ENCODE peak calls at places on chromosomes 11 and 22, in ten cellular contexts. One of them, this sample, is unnamed.

GRCh38 chr11:133947298-133947905 is 9.4 kb downstream of the IGSF9B start:
- DNase-seq in NB4: peak
- DNase-seq in ACHN: peak
- DNase-seq in activated T-cell treated with anti-CD3 and anti-CD28 coated beads for 48 hours: peak
- DNase-seq in GM23338: peak
- DNase-seq in neural crest cell: peak
- DNase-seq in progenitor cell of endocrine pancreas: peak
- DNase-seq in activated naive CD4-positive, alpha-beta T cell treated with Interleukin-2 at 50 U/mL for 16 hours: peak
- DNase-seq in D341Med: peak
- DNase-seq in amniotic stem cell: peak
- DNase-seq in this sample: peak

GRCh38 chr11:105312266-105312665 is 172.7 kb upstream of the CARD18 start:
- DNase-seq in NB4: no peak
- DNase-seq in ACHN: no peak
- DNase-seq in activated T-cell treated with anti-CD3 and anti-CD28 coated beads for 48 hours: no peak
- DNase-seq in GM23338: no peak
- DNase-seq in neural crest cell: no peak
- DNase-seq in progenitor cell of endocrine pancreas: no peak
- DNase-seq in activated naive CD4-positive, alpha-beta T cell treated with Interleukin-2 at 50 U/mL for 16 hours: no peak
- DNase-seq in D341Med: no peak
- DNase-seq in amniotic stem cell: no peak
- DNase-seq in this sample: no peak

GRCh38 chr11:118908931-118909618 is 16.7 kb downstream of the BCL9L start:
- DNase-seq in NB4: no peak
- DNase-seq in ACHN: peak
- DNase-seq in activated T-cell treated with anti-CD3 and anti-CD28 coated beads for 48 hours: no peak
- DNase-seq in GM23338: peak
- DNase-seq in neural crest cell: no peak
- DNase-seq in progenitor cell of endocrine pancreas: no peak
- DNase-seq in activated naive CD4-positive, alpha-beta T cell treated with Interleukin-2 at 50 U/mL for 16 hours: no peak
- DNase-seq in D341Med: peak
- DNase-seq in amniotic stem cell: peak
- DNase-seq in this sample: peak

GRCh38 chr22:31328545-31328960 is 17.6 kb downstream of the PATZ1 start:
- DNase-seq in NB4: no peak
- DNase-seq in ACHN: no peak
- DNase-seq in activated T-cell treated with anti-CD3 and anti-CD28 coated beads for 48 hours: no peak
- DNase-seq in GM23338: no peak
- DNase-seq in neural crest cell: no peak
- DNase-seq in progenitor cell of endocrine pancreas: no peak
- DNase-seq in activated naive CD4-positive, alpha-beta T cell treated with Interleukin-2 at 50 U/mL for 16 hours: no peak
- DNase-seq in D341Med: no peak
- DNase-seq in amniotic stem cell: no peak
- DNase-seq in this sample: no peak

GRCh38 chr22:21102659-21103267 is 57.0 kb downstream of the LRRC74B start:
- DNase-seq in NB4: peak
- DNase-seq in ACHN: peak
- DNase-seq in activated T-cell treated with anti-CD3 and anti-CD28 coated beads for 48 hours: peak
- DNase-seq in GM23338: peak
- DNase-seq in neural crest cell: peak
- DNase-seq in progenitor cell of endocrine pancreas: peak
- DNase-seq in activated naive CD4-positive, alpha-beta T cell treated with Interleukin-2 at 50 U/mL for 16 hours: peak
- DNase-seq in D341Med: peak
- DNase-seq in amniotic stem cell: no peak
- DNase-seq in this sample: peak

GRCh38 chr11:10418259-10418949 is 36.7 kb upstream of the AMPD3 start:
- DNase-seq in NB4: peak
- DNase-seq in ACHN: no peak
- DNase-seq in activated T-cell treated with anti-CD3 and anti-CD28 coated beads for 48 hours: no peak
- DNase-seq in GM23338: no peak
- DNase-seq in neural crest cell: no peak
- DNase-seq in progenitor cell of endocrine pancreas: no peak
- DNase-seq in activated naive CD4-positive, alpha-beta T cell treated with Interleukin-2 at 50 U/mL for 16 hours: no peak
- DNase-seq in D341Med: no peak
- DNase-seq in amniotic stem cell: no peak
- DNase-seq in this sample: no peak

GRCh38 chr11:23284626-23285025 is 424.4 kb upstream of the CCDC179 start:
- DNase-seq in NB4: no peak
- DNase-seq in ACHN: no peak
- DNase-seq in activated T-cell treated with anti-CD3 and anti-CD28 coated beads for 48 hours: no peak
- DNase-seq in GM23338: no peak
- DNase-seq in neural crest cell: no peak
- DNase-seq in progenitor cell of endocrine pancreas: no peak
- DNase-seq in activated naive CD4-positive, alpha-beta T cell treated with Interleukin-2 at 50 U/mL for 16 hours: no peak
- DNase-seq in D341Med: no peak
- DNase-seq in amniotic stem cell: no peak
- DNase-seq in this sample: no peak

GRCh38 chr11:36361901-36362391 is 65.9 kb downstream of the PRR5L start:
- DNase-seq in NB4: no peak
- DNase-seq in ACHN: peak
- DNase-seq in activated T-cell treated with anti-CD3 and anti-CD28 coated beads for 48 hours: no peak
- DNase-seq in GM23338: peak
- DNase-seq in neural crest cell: no peak
- DNase-seq in progenitor cell of endocrine pancreas: no peak
- DNase-seq in activated naive CD4-positive, alpha-beta T cell treated with Interleukin-2 at 50 U/mL for 16 hours: no peak
- DNase-seq in D341Med: no peak
- DNase-seq in amniotic stem cell: peak
- DNase-seq in this sample: no peak

GRCh38 chr11:77259681-77260080 is 41.8 kb downstream of the GDPD4 start:
- DNase-seq in NB4: no peak
- DNase-seq in ACHN: no peak
- DNase-seq in activated T-cell treated with anti-CD3 and anti-CD28 coated beads for 48 hours: no peak
- DNase-seq in GM23338: no peak
- DNase-seq in neural crest cell: no peak
- DNase-seq in progenitor cell of endocrine pancreas: no peak
- DNase-seq in activated naive CD4-positive, alpha-beta T cell treated with Interleukin-2 at 50 U/mL for 16 hours: no peak
- DNase-seq in D341Med: no peak
- DNase-seq in amniotic stem cell: no peak
- DNase-seq in this sample: no peak

GRCh38 chr11:61362542-61362875 is 335 bp downstream of the TMEM138 start:
- DNase-seq in NB4: peak
- DNase-seq in ACHN: peak
- DNase-seq in activated T-cell treated with anti-CD3 and anti-CD28 coated beads for 48 hours: peak
- DNase-seq in GM23338: peak
- DNase-seq in neural crest cell: no peak
- DNase-seq in progenitor cell of endocrine pancreas: no peak
- DNase-seq in activated naive CD4-positive, alpha-beta T cell treated with Interleukin-2 at 50 U/mL for 16 hours: peak
- DNase-seq in D341Med: peak
- DNase-seq in amniotic stem cell: peak
- DNase-seq in this sample: peak